ENCODE peak calls at places on chromosomes 6 and 20, in ten cellular contexts. One of them, this sample, is unnamed. For H3K4me1 and H3K27me3, the result is how much of the 10 kb centered on the place peaks cover.

GRCh38 chr6:41497994-41498393 is 48.2 kb upstream of the FOXP4 start:
- DNase-seq in esophagus muscularis mucosa: no peak
- DNase-seq in fibroblast of lung: peak
- DNase-seq in astrocyte: peak
- DNase-seq in IMR-90: peak
- DNase-seq in tibial artery: no peak
- DNase-seq in sigmoid colon: no peak
- DNase-seq in pancreas: no peak
- DNase-seq in neural progenitor cell: no peak
- DNase-seq in cardiac muscle cell: peak
- DNase-seq in this sample: no peak

GRCh38 chr6:109662192-109662591 is 28.8 kb downstream of the AK9 start:
- DNase-seq in neural progenitor cell: no peak
- DNase-seq in sigmoid colon: no peak
- DNase-seq in fibroblast of lung: no peak
- DNase-seq in IMR-90: peak
- DNase-seq in cardiac muscle cell: no peak
- DNase-seq in esophagus muscularis mucosa: no peak
- DNase-seq in astrocyte: no peak
- DNase-seq in tibial artery: no peak
- DNase-seq in pancreas: no peak
- DNase-seq in this sample: no peak

GRCh38 chr6:37481793-37482192 is 17.9 kb downstream of the CCDC167 start:
- DNase-seq in neural progenitor cell: no peak
- DNase-seq in tibial artery: no peak
- DNase-seq in esophagus muscularis mucosa: no peak
- DNase-seq in astrocyte: no peak
- DNase-seq in IMR-90: no peak
- DNase-seq in sigmoid colon: no peak
- DNase-seq in cardiac muscle cell: no peak
- DNase-seq in pancreas: no peak
- DNase-seq in fibroblast of lung: no peak
- DNase-seq in this sample: no peak

GRCh38 chr6:21190701-21191588 is 402.6 kb upstream of the SOX4 start:
- DNase-seq in astrocyte: no peak
- DNase-seq in neural progenitor cell: no peak
- DNase-seq in tibial artery: no peak
- DNase-seq in sigmoid colon: no peak
- DNase-seq in fibroblast of lung: no peak
- DNase-seq in pancreas: no peak
- DNase-seq in cardiac muscle cell: peak
- DNase-seq in IMR-90: no peak
- DNase-seq in esophagus muscularis mucosa: no peak
- DNase-seq in this sample: no peak

GRCh38 chr20:62148908-62149314 is 5.3 kb downstream of the SS18L1 start:
- DNase-seq in esophagus muscularis mucosa: no peak
- DNase-seq in cardiac muscle cell: no peak
- DNase-seq in IMR-90: no peak
- DNase-seq in tibial artery: no peak
- DNase-seq in fibroblast of lung: no peak
- DNase-seq in pancreas: no peak
- DNase-seq in neural progenitor cell: no peak
- DNase-seq in sigmoid colon: no peak
- DNase-seq in astrocyte: no peak
- DNase-seq in this sample: no peak

GRCh38 chr6:15936503-15936902 is 192.4 kb upstream of the MYLIP start:
- DNase-seq in esophagus muscularis mucosa: no peak
- DNase-seq in neural progenitor cell: no peak
- DNase-seq in tibial artery: no peak
- DNase-seq in IMR-90: no peak
- DNase-seq in pancreas: no peak
- DNase-seq in sigmoid colon: no peak
- DNase-seq in fibroblast of lung: no peak
- DNase-seq in cardiac muscle cell: no peak
- DNase-seq in astrocyte: no peak
- DNase-seq in this sample: no peak

GRCh38 chr20:60465439-60465838 is 507.2 kb downstream of the CDH26 start:
- DNase-seq in fibroblast of lung: no peak
- DNase-seq in esophagus muscularis mucosa: peak
- DNase-seq in tibial artery: no peak
- DNase-seq in neural progenitor cell: no peak
- DNase-seq in sigmoid colon: no peak
- DNase-seq in pancreas: no peak
- DNase-seq in IMR-90: no peak
- DNase-seq in astrocyte: no peak
- DNase-seq in cardiac muscle cell: no peak
- DNase-seq in this sample: no peak

GRCh38 chr6:97765480-97765879 is 482.5 kb upstream of the MMS22L start:
- DNase-seq in IMR-90: peak
- DNase-seq in sigmoid colon: no peak
- DNase-seq in cardiac muscle cell: peak
- DNase-seq in tibial artery: no peak
- DNase-seq in fibroblast of lung: peak
- DNase-seq in neural progenitor cell: no peak
- DNase-seq in esophagus muscularis mucosa: no peak
- DNase-seq in astrocyte: peak
- DNase-seq in pancreas: no peak
- DNase-seq in this sample: no peak

DNA sequence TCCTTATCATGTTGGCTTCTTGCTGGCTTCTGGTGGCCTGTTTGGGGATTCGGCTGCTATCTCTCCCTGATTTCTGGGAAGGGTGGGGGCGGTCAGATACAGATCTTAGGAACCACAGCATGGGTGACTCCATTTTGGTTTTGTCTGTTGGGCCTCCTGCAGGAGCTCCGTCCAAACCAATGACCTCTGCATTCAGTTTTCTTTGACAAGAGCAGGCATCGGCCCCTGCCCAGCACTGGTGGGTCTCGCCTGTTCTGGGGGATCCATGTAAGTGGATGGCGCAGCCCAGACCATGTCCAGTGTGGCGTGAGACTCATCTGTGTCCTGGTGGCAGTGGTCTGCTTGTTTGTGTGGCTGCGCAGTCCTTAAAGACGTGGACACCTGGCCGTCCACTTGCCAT is 8.6 kb upstream of the ARFGAP1 start:
- DNase-seq in fibroblast of lung: peak
- DNase-seq in neural progenitor cell: no peak
- DNase-seq in pancreas: no peak
- DNase-seq in IMR-90: no peak
- DNase-seq in astrocyte: no peak
- DNase-seq in tibial artery: no peak
- DNase-seq in sigmoid colon: no peak
- DNase-seq in esophagus muscularis mucosa: no peak
- DNase-seq in cardiac muscle cell: no peak
- DNase-seq in this sample: no peak
- H3K4me1 ChIP-seq in fibroblast of lung: under half
- H3K4me1 ChIP-seq in neural progenitor cell: under half
- H3K4me1 ChIP-seq in pancreas: under half
- H3K4me1 ChIP-seq in IMR-90: under half
- H3K4me1 ChIP-seq in astrocyte: under half
- H3K4me1 ChIP-seq in tibial artery: under half
- H3K4me1 ChIP-seq in sigmoid colon: under half
- H3K4me1 ChIP-seq in esophagus muscularis mucosa: under half
- H3K4me1 ChIP-seq in cardiac muscle cell: under half
- H3K4me1 ChIP-seq in this sample: under half

DNA sequence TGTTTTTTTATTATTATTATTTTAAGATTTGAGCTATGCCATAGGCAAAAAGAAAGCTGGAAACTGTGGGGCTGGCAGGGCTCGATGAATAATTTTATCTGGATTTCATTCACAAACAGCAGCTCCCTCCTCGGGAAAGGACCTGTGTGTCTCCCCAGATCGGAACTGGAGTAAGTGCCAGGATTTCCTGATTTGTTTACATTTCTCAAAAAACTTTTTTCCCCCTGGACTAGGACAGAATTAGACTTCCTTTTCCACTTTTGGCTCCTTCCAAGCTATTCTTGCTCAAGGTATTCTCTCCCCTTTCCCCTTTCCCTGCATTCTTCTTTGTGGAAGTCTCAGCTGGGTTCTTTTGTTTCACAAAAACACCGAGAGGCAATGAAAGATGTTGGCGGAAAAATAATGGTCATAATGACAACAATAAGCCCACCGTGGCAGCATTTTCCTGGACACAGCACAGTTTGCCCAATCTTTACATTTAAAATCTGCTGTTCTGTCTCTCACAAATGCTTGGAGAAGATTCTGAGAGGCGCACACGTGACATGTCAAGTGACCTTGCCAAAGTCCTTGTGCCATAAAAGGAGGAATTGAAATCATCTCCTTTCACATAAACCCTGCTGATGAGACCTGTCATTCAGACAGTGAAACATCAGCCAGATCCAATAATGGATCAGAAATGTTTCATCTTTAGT is 85.8 kb upstream of the PREP start:
- DNase-seq in astrocyte: no peak
- DNase-seq in pancreas: no peak
- DNase-seq in esophagus muscularis mucosa: no peak
- DNase-seq in tibial artery: no peak
- DNase-seq in neural progenitor cell: peak
- DNase-seq in IMR-90: peak
- DNase-seq in sigmoid colon: no peak
- DNase-seq in fibroblast of lung: no peak
- DNase-seq in cardiac muscle cell: peak
- DNase-seq in this sample: no peak
- H3K27ac ChIP-seq in astrocyte: no peak
- H3K27ac ChIP-seq in pancreas: no peak
- H3K27ac ChIP-seq in esophagus muscularis mucosa: peak
- H3K27ac ChIP-seq in tibial artery: no peak
- H3K27ac ChIP-seq in neural progenitor cell: no peak
- H3K27ac ChIP-seq in IMR-90: peak
- H3K27ac ChIP-seq in sigmoid colon: no peak
- H3K27ac ChIP-seq in fibroblast of lung: no peak
- H3K27ac ChIP-seq in cardiac muscle cell: no peak
- H3K27ac ChIP-seq in this sample: no peak

DNA sequence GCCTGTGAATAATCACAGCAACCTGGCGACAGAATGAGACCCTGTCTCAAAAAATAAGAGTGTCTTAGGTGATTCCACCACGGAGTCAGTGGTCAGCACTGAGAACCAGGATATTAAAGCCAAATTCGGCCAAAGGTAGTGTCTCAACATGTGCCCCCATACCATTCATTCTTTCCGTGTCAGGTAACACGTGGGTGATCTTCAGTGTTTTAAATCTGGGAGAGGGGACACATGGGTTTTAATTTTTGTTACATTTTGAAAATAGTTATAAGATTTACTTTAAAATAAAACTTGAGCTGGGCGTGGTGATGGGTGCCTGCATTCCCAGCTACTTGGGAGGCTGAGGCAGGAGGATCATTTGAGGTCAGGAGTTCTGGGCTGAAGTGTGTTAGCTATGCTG is 59.0 kb downstream of the TFAP2C start:
- DNase-seq in sigmoid colon: no peak
- DNase-seq in astrocyte: no peak
- DNase-seq in cardiac muscle cell: no peak
- DNase-seq in neural progenitor cell: no peak
- DNase-seq in fibroblast of lung: no peak
- DNase-seq in pancreas: no peak
- DNase-seq in IMR-90: no peak
- DNase-seq in tibial artery: no peak
- DNase-seq in esophagus muscularis mucosa: no peak
- DNase-seq in this sample: no peak
- H3K27me3 ChIP-seq in sigmoid colon: under half
- H3K27me3 ChIP-seq in astrocyte: under half
- H3K27me3 ChIP-seq in cardiac muscle cell: under half
- H3K27me3 ChIP-seq in neural progenitor cell: under half
- H3K27me3 ChIP-seq in fibroblast of lung: under half
- H3K27me3 ChIP-seq in pancreas: under half
- H3K27me3 ChIP-seq in IMR-90: under half
- H3K27me3 ChIP-seq in tibial artery: under half
- H3K27me3 ChIP-seq in esophagus muscularis mucosa: under half
- H3K27me3 ChIP-seq in this sample: under half

GRCh38 chr20:35766843-35767242 is 5.0 kb upstream of the PHF20 start:
- DNase-seq in fibroblast of lung: no peak
- DNase-seq in neural progenitor cell: no peak
- DNase-seq in sigmoid colon: no peak
- DNase-seq in esophagus muscularis mucosa: no peak
- DNase-seq in cardiac muscle cell: no peak
- DNase-seq in IMR-90: no peak
- DNase-seq in pancreas: no peak
- DNase-seq in astrocyte: no peak
- DNase-seq in tibial artery: no peak
- DNase-seq in this sample: no peak

GRCh38 chr20:35772563-35773058 is 796 bp downstream of the PHF20 start:
- DNase-seq in neural progenitor cell: peak
- DNase-seq in esophagus muscularis mucosa: no peak
- DNase-seq in tibial artery: no peak
- DNase-seq in pancreas: no peak
- DNase-seq in IMR-90: no peak
- DNase-seq in fibroblast of lung: no peak
- DNase-seq in astrocyte: no peak
- DNase-seq in sigmoid colon: no peak
- DNase-seq in cardiac muscle cell: no peak
- DNase-seq in this sample: no peak

GRCh38 chr20:35771689-35772562 is at the start of gene PHF20:
- DNase-seq in fibroblast of lung: peak
- DNase-seq in astrocyte: peak
- DNase-seq in esophagus muscularis mucosa: peak
- DNase-seq in cardiac muscle cell: peak
- DNase-seq in tibial artery: peak
- DNase-seq in IMR-90: peak
- DNase-seq in neural progenitor cell: peak
- DNase-seq in sigmoid colon: peak
- DNase-seq in pancreas: peak
- DNase-seq in this sample: peak

GRCh38 chr20:35771367-35771688 is 487 bp upstream of the PHF20 start:
- DNase-seq in astrocyte: no peak
- DNase-seq in cardiac muscle cell: no peak
- DNase-seq in pancreas: no peak
- DNase-seq in tibial artery: no peak
- DNase-seq in fibroblast of lung: no peak
- DNase-seq in esophagus muscularis mucosa: no peak
- DNase-seq in IMR-90: no peak
- DNase-seq in neural progenitor cell: no peak
- DNase-seq in sigmoid colon: no peak
- DNase-seq in this sample: no peak

DNA sequence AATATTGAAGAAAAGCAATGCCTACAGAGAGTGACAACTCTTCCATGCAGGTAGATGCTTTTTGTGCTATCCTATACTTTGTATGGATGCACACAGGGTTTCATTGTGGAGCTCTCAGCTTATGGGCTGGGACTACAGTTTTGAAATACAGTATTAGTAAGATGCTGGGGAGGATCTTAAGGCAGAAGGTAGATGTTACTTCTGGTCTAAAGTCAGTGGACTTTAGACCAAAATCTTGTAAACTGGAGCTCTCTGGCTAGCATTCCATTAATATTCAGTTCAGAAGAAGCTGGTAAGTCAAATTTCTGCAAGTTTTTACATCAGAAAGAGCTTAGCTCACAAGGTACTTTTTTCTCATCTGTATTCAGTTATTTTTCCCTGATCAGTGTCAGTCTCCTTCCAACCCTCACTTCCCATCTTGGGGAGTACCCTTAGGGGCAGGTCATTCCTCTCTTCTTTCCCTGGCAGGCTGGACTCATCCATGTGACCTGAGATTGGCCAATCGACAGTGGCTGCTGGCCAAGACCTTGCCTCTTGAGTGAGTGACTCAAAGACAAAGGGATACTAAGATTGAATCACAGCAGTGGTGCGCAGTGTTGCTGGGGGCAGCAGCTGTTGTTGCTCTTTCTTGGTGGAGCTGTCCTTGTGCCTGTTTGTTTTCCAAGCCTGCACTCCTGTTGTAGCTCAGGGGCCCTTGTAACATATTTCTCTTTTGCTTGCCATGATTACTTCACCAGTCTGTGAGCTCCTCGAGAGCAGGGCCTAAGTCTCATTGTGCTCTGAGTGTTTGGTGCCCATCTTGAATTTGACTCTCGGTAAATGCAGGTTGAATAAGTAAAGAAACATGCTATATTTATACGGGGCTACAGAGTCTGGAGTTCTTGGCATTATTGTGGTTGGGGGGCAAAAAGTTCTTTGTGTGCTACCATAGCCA is 2.8 kb upstream of the PHF20 start:
- DNase-seq in esophagus muscularis mucosa: peak
- DNase-seq in fibroblast of lung: peak
- DNase-seq in cardiac muscle cell: peak
- DNase-seq in tibial artery: peak
- DNase-seq in astrocyte: peak
- DNase-seq in IMR-90: peak
- DNase-seq in neural progenitor cell: peak
- DNase-seq in sigmoid colon: peak
- DNase-seq in pancreas: peak
- DNase-seq in this sample: peak
- H3K4me1 ChIP-seq in esophagus muscularis mucosa: half or more
- H3K4me1 ChIP-seq in fibroblast of lung: under half
- H3K4me1 ChIP-seq in cardiac muscle cell: under half
- H3K4me1 ChIP-seq in tibial artery: under half
- H3K4me1 ChIP-seq in astrocyte: under half
- H3K4me1 ChIP-seq in IMR-90: under half
- H3K4me1 ChIP-seq in neural progenitor cell: under half
- H3K4me1 ChIP-seq in sigmoid colon: under half
- H3K4me1 ChIP-seq in pancreas: under half
- H3K4me1 ChIP-seq in this sample: under half